ENCODE peak calls at places on chromosome 6, in ten cellular contexts. V is colonic mucosa, P is cardiac fibroblast, N is left ventricle myocardium inferior, B is cardiac muscle cell, D is body of pancreas, T is foreskin fibroblast, C is GM23338, J is pancreas, S is K562. E is an unnamed sample.

GRCh38 chr6:158170656-158171081 is 2.5 kb downstream of the GTF2H5 start:
- DNase-seq in V (no peak), P (peak; percentile 92), N (no peak), B (no peak), D (no peak), T (peak; percentile 83), C (peak; percentile 34), J (no peak), S (no peak), E (peak; percentile 71)

GRCh38 chr6:69719602-69720193 is 77.1 kb downstream of the LMBRD1 start:
- DNase-seq in V (no peak), P (peak; percentile 65), N (no peak), B (peak; percentile 39), D (no peak), T (no peak), C (peak; percentile 35), J (no peak), S (peak; percentile 11), E (no peak)

GRCh38 chr6:136887899-136888298 is 34.2 kb upstream of the SLC35D3 start:
- DNase-seq in V (no peak), P (no peak), N (no peak), B (no peak), D (no peak), T (no peak), C (no peak), J (no peak), S (no peak), E (no peak)

GRCh38 chr6:47221565-47221964 is 88.1 kb downstream of the TNFRSF21 start:
- DNase-seq in V (no peak), P (no peak), N (no peak), B (no peak), D (no peak), T (no peak), C (peak; percentile 90), J (no peak), S (no peak), E (no peak)

GRCh38 chr6:105993341-105993740 is 92.8 kb upstream of the PRDM1 start:
- DNase-seq in V (no peak), P (no peak), N (no peak), B (peak; percentile 40), D (no peak), T (no peak), C (peak; percentile 74), J (no peak), S (no peak), E (no peak)

GRCh38 chr6:42278131-42278853 is 60.6 kb upstream of the MRPS10 start:
- DNase-seq in V (no peak), P (no peak), N (no peak), B (no peak), D (no peak), T (no peak), C (no peak), J (no peak), S (no peak), E (no peak)

GRCh38 chr6:22411408-22412105 is 114.7 kb upstream of the PRL start:
- DNase-seq in V (no peak), P (peak; percentile 10), N (no peak), B (no peak), D (no peak), T (no peak), C (no peak), J (no peak), S (no peak), E (peak; percentile 70)

GRCh38 chr6:116313377-116313776 is 33.6 kb upstream of the TSPYL1 start:
- DNase-seq in V (no peak), P (peak; percentile 45), N (no peak), B (no peak), D (no peak), T (peak; percentile 18), C (no peak), J (no peak), S (no peak), E (peak; percentile 44)

GRCh38 chr6:12602951-12603710 is 113.4 kb upstream of the PHACTR1 start:
- DNase-seq in V (no peak), P (peak; percentile 86), N (no peak), B (peak; percentile 36), D (peak; percentile 39), T (peak; percentile 50), C (peak; percentile 62), J (peak; percentile 21), S (no peak), E (no peak)

GRCh38 chr6:17352302-17352701 is 41.1 kb upstream of the CAP2 start:
- DNase-seq in V (no peak), P (peak; percentile 15), N (no peak), B (no peak), D (no peak), T (no peak), C (no peak), J (no peak), S (no peak), E (no peak)

GRCh38 chr6:7996538-7997225 is 67.5 kb downstream of the BLOC1S5 start:
- DNase-seq in V (no peak), P (peak; percentile 89), N (no peak), B (no peak), D (no peak), T (peak; percentile 41), C (no peak), J (no peak), S (no peak), E (no peak)

GRCh38 chr6:87827291-87827690 is 125.3 kb upstream of the AKIRIN2 start:
- DNase-seq in V (no peak), P (no peak), N (no peak), B (no peak), D (no peak), T (no peak), C (no peak), J (no peak), S (no peak), E (no peak)

GRCh38 chr6:87830834-87831374 is 128.9 kb upstream of the AKIRIN2 start:
- DNase-seq in V (peak; percentile 38), P (no peak), N (no peak), B (no peak), D (no peak), T (no peak), C (no peak), J (no peak), S (no peak), E (no peak)

GRCh38 chr6:87829622-87830121 is 127.6 kb upstream of the AKIRIN2 start:
- DNase-seq in V (no peak), P (no peak), N (no peak), B (no peak), D (no peak), T (no peak), C (no peak), J (no peak), S (no peak), E (no peak)

GRCh38 chr6:87828044-87828443 is 126.0 kb upstream of the AKIRIN2 start:
- DNase-seq in V (no peak), P (no peak), N (no peak), B (no peak), D (no peak), T (no peak), C (no peak), J (no peak), S (no peak), E (no peak)

GRCh38 chr6:87832025-87832825 is 130.2 kb upstream of the AKIRIN2 start:
- DNase-seq in V (no peak), P (peak; percentile 58), N (no peak), B (no peak), D (no peak), T (peak; percentile 4), C (peak; percentile 50), J (no peak), S (no peak), E (no peak)
- TF ChIP-seq CTCF in V (peak; percentile 43), P (peak; percentile 51), N (peak; percentile 41), B (peak; percentile 53), D (peak; percentile 24), T (peak; percentile 32), C (peak; percentile 62), J (no peak), S (no peak), E (peak; percentile 54)

GRCh38 chr6:129136751-129137150 is 253.8 kb downstream of the LAMA2 start:
- DNase-seq in V (no peak), P (no peak), N (no peak), B (no peak), D (no peak), T (no peak), C (no peak), J (no peak), S (no peak), E (no peak)

GRCh38 chr6:129141499-129141898 is 258.6 kb downstream of the LAMA2 start:
- DNase-seq in V (no peak), P (peak; percentile 47), N (no peak), B (no peak), D (no peak), T (peak; percentile 26), C (no peak), J (no peak), S (no peak), E (no peak)

GRCh38 chr6:129135421-129135820 is 252.5 kb downstream of the LAMA2 start:
- DNase-seq in V (no peak), P (peak; percentile 65), N (no peak), B (no peak), D (no peak), T (no peak), C (no peak), J (no peak), S (no peak), E (no peak)

GRCh38 chr6:129138739-129139405 is 255.9 kb downstream of the LAMA2 start:
- DNase-seq in V (no peak), P (no peak), N (no peak), B (no peak), D (no peak), T (no peak), C (no peak), J (no peak), S (no peak), E (no peak)

GRCh38 chr6:129140571-129140970 is 257.6 kb downstream of the LAMA2 start:
- DNase-seq in V (no peak), P (peak; percentile 44), N (no peak), B (no peak), D (no peak), T (peak; percentile 12), C (no peak), J (no peak), S (no peak), E (no peak)
- H3K4me3 ChIP-seq in V (no peak overlapping the region), P (no peak overlapping the region), N (no peak overlapping the region), B (no peak overlapping the region), D (no peak overlapping the region), T (no peak overlapping the region), C (no peak overlapping the region), J (no peak overlapping the region), S (no peak overlapping the region), E (no peak overlapping the region)

GRCh38 chr6:40874495-40874894 is 164.5 kb downstream of the UNC5CL start:
- DNase-seq in V (no peak), P (no peak), N (no peak), B (peak; percentile 30), D (no peak), T (no peak), C (peak; percentile 69), J (no peak), S (no peak), E (no peak)
- TF ChIP-seq CTCF in V (no peak), P (no peak), N (no peak), B (no peak), D (no peak), T (no peak), C (peak; percentile 49), J (no peak), S (peak; percentile 48), E (peak; percentile 3)

DNA sequence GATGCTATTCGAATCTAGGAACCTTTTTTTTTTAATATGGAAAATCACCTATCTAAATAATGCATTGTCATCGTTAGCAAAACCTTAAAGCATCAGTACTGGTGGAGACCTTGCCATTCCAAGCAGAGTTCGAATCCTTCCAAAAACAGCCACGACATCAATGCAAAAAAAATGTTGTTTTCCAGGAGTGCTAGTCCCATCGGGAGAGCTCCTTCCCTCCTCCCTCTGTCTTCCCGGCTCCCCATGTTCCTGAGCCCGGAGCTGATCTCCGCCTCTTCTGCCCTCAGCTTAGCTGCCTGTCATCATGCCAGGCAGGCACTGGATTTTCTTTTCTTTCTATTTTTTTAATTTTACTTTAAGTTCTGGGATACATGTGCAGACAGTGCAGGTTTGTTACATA is 153.6 kb upstream of the QKI start:
- DNase-seq in V (no peak), P (no peak), N (no peak), B (no peak), D (no peak), T (no peak), C (peak; percentile 55), J (no peak), S (no peak), E (no peak)
- H3K4me3 ChIP-seq in V (no peak overlapping the region), P (no peak overlapping the region), N (peak overlapping the region; percentile 52), B (no peak overlapping the region), D (no peak overlapping the region), T (no peak overlapping the region), C (peak overlapping the region; percentile 41), J (no peak overlapping the region), S (no peak overlapping the region), E (no peak overlapping the region)

E was measured in BJ.